ENCODE peak calls at places on chromosomes 5 and 9, in eight cellular contexts. Y is stimulated activated CD4-positive, alpha-beta T cell treated with anti-CD3 and anti-CD28 coated beads, Interleukin-2, amount 100 ng/mL, for 48 hours; D is activated gamma-delta T cell treated with anti-CD3 and anti-CD28 coated beads, Interleukin-2, amount 50 U/mL, for 16 hours; Q is left lung; T is NCI-H774; H is mesothelial cell of epicardium; R is AG20443; K is lung. P is an unnamed sample.

GRCh38 chr5:115809946-115810345 is 6.5 kb downstream of the CDO1 start:
- DNase-seq in Y (no peak), D (no peak), Q (no peak), T (no peak), H (no peak), R (no peak), K (no peak), P (no peak)

GRCh38 chr9:27247756-27248155 is 49.2 kb downstream of the EQTN start:
- DNase-seq in Y (peak; percentile 5), D (no peak), Q (peak; percentile 20), T (no peak), H (no peak), R (peak; percentile 70), K (peak; percentile 51), P (no peak)

GRCh38 chr9:77561321-77562020 is 86.7 kb downstream of the GNA14 start:
- DNase-seq in Y (no peak), D (no peak), Q (no peak), T (no peak), H (no peak), R (no peak), K (no peak), P (no peak)

GRCh38 chr9:135761150-135761844 is 59.3 kb downstream of the KCNT1 start:
- DNase-seq in Y (no peak), D (no peak), Q (no peak), T (no peak), H (no peak), R (no peak), K (no peak), P (no peak)

GRCh38 chr5:10859393-10860195 is 98.6 kb upstream of the DAP start:
- DNase-seq in Y (no peak), D (no peak), Q (no peak), T (no peak), H (no peak), R (no peak), K (no peak), P (no peak)

GRCh38 chr9:33816327-33817252 is at the start of gene UBE2R2:
- DNase-seq in Y (peak; percentile 89), D (peak; percentile 85), Q (peak; percentile 97), T (peak; percentile 86), H (peak; percentile 82), R (peak; percentile 99), K (peak; percentile 93), P (peak; percentile 93)

GRCh38 chr9:128099932-128100491 is 27.5 kb downstream of the PTGES2 start:
- DNase-seq in Y (no peak), D (no peak), Q (peak; percentile 61), T (no peak), H (no peak), R (no peak), K (no peak), P (no peak)

GRCh38 chr5:72234265-72234700 is 85.8 kb downstream of the MRPS27 start:
- DNase-seq in Y (no peak), D (peak; percentile 5), Q (no peak), T (no peak), H (no peak), R (peak; percentile 66), K (no peak), P (peak; percentile 66)

GRCh38 chr9:68895741-68896478 is 118.0 kb downstream of the PRKACG start:
- DNase-seq in Y (no peak), D (no peak), Q (no peak), T (no peak), H (no peak), R (no peak), K (no peak), P (no peak)

GRCh38 chr9:17003576-17004240 is 131.1 kb upstream of the CNTLN start:
- DNase-seq in Y (no peak), D (no peak), Q (no peak), T (no peak), H (no peak), R (peak; percentile 71), K (no peak), P (no peak)

GRCh38 chr5:889075-889710 is 3.4 kb downstream of the BRD9 start:
- DNase-seq in Y (no peak), D (no peak), Q (no peak), T (no peak), H (no peak), R (no peak), K (no peak), P (no peak)

GRCh38 chr5:90264930-90265857 is 144.4 kb downstream of the CETN3 start:
- DNase-seq in Y (peak; percentile 40), D (peak; percentile 23), Q (no peak), T (peak; percentile 45), H (peak; percentile 70), R (peak; percentile 71), K (peak; percentile 53), P (peak; percentile 61)

GRCh38 chr9:82540175-82540574 is 522.8 kb downstream of the RASEF start:
- DNase-seq in Y (no peak), D (no peak), Q (no peak), T (no peak), H (no peak), R (no peak), K (peak; percentile 40), P (no peak)

GRCh38 chr5:55226934-55227737 is at the start of gene MCIDAS:
- DNase-seq in Y (no peak), D (no peak), Q (peak; percentile 81), T (peak; percentile 45), H (peak; percentile 55), R (peak; percentile 70), K (no peak), P (peak; percentile 79)

P was measured in natural killer cell treated with Interleukin-12 subunit alpha and Interleukin-12 subunit beta and Interleukin-15 and Interleukin-18, amount 100 ng/mL, for 72 hours.